ENCODE peak calls at places on chromosomes 12 and 14, in seven cellular contexts. F, Z, A, P, N, B and J are unnamed samples. For H3K4me1, the result is how much of the 10 kb centered on the place peaks cover.

GRCh38 chr12:25089738-25090137 is 105.2 kb downstream of the DNAI7 start:
- DNase-seq in B (no peak), Z (no peak), N (no peak), P (no peak), F (peak), A (no peak), J (no peak)

GRCh38 chr12:110104188-110104969 is 19.8 kb upstream of the IFT81 start:
- DNase-seq in F (no peak), A (no peak), N (peak), B (no peak), P (no peak), Z (no peak), J (no peak)

GRCh38 chr12:45646851-45647581 is 82.5 kb upstream of the ARID2 start:
- DNase-seq in P (no peak), F (no peak), A (no peak), N (no peak), Z (no peak), B (no peak), J (no peak)

GRCh38 chr14:88879016-88879415 is 54.6 kb downstream of the TTC8 start:
- DNase-seq in N (peak), Z (no peak), F (no peak), B (no peak), A (no peak), P (no peak), J (no peak)

GRCh38 chr14:67335781-67336180 is 23.8 kb downstream of the ATP6V1D start:
- DNase-seq in A (no peak), F (no peak), Z (no peak), B (no peak), N (peak), P (no peak), J (no peak)

GRCh38 chr12:98653866-98654493 is 8.9 kb downstream of the APAF1 start:
- DNase-seq in A (no peak), F (no peak), Z (peak), P (no peak), N (peak), B (no peak), J (no peak)

GRCh38 chr14:71726639-71727085 is 205.6 kb upstream of the RGS6 start:
- DNase-seq in F (no peak), N (no peak), A (no peak), B (no peak), Z (no peak), P (no peak), J (no peak)

GRCh38 chr12:51183816-51184215 is 10.9 kb upstream of the TFCP2 start:
- DNase-seq in A (no peak), N (peak), F (peak), P (no peak), B (peak), Z (no peak), J (no peak)

GRCh38 chr12:32612658-32613614 is 66.2 kb upstream of the DNM1L start:
- DNase-seq in Z (no peak), B (no peak), P (no peak), F (no peak), A (no peak), N (peak), J (no peak)

GRCh38 chr14:74142523-74142922 is 57.8 kb downstream of the LIN52 start:
- DNase-seq in Z (no peak), N (no peak), A (no peak), B (no peak), P (no peak), F (no peak), J (no peak)

GRCh38 chr14:96965885-96966595 is 168.9 kb downstream of the VRK1 start:
- DNase-seq in F (no peak), A (no peak), P (no peak), N (no peak), B (no peak), Z (no peak), J (no peak)

GRCh38 chr12:12975322-12976077 is 23.5 kb upstream of the GPRC5D start:
- DNase-seq in N (peak), P (no peak), B (no peak), A (no peak), F (peak), Z (no peak), J (no peak)

GRCh38 chr14:26775765-26776577 is 178.1 kb upstream of the NOVA1 start:
- DNase-seq in N (peak), Z (no peak), A (no peak), B (no peak), P (no peak), F (no peak), J (no peak)

GRCh38 chr14:56807586-56808168 is 2.6 kb downstream of the OTX2 start:
- DNase-seq in B (no peak), N (no peak), P (no peak), A (no peak), Z (no peak), F (no peak), J (no peak)

GRCh38 chr14:22872833-22873520 is 1.4 kb downstream of the LRP10 start:
- DNase-seq in Z (no peak), P (no peak), A (no peak), B (no peak), N (no peak), F (no peak), J (no peak)

GRCh38 chr12:52389313-52390207 is 4.1 kb upstream of the KRT84 start:
- DNase-seq in Z (no peak), F (no peak), N (peak), A (no peak), B (no peak), P (no peak), J (no peak)

GRCh38 chr14:89284368-89285058 is 132.5 kb downstream of the FOXN3 start:
- DNase-seq in A (peak), B (no peak), Z (no peak), P (no peak), N (no peak), F (peak), J (no peak)

GRCh38 chr14:24481622-24482324 is 26.3 kb downstream of the CMA1 start:
- DNase-seq in F (peak), A (no peak), Z (peak), B (no peak), N (peak), P (peak), J (no peak)

GRCh38 chr12:38102197-38102596 is 214.4 kb upstream of the ALG10B start:
- DNase-seq in P (no peak), B (no peak), A (no peak), N (no peak), F (no peak), Z (no peak), J (no peak)

GRCh38 chr14:101354726-101355125 is 206.6 kb upstream of the DIO3 start:
- DNase-seq in Z (no peak), F (peak), A (no peak), N (no peak), P (no peak), B (no peak), J (no peak)

GRCh38 chr12:113674996-113675395 is 203.3 kb upstream of the LHX5 start:
- DNase-seq in P (no peak), F (no peak), A (no peak), N (no peak), Z (no peak), B (no peak), J (no peak)

GRCh38 chr12:112061127-112061526 is 47.5 kb downstream of the NAA25 start:
- DNase-seq in B (no peak), F (no peak), Z (no peak), P (no peak), N (no peak), A (no peak), J (no peak)

GRCh38 chr12:120710805-120711296 is 593 bp downstream of the UNC119B start:
- DNase-seq in Z (peak), A (no peak), B (peak), N (no peak), F (no peak), P (peak), J (no peak)

GRCh38 chr14:91387135-91387849 is 30.3 kb downstream of the CCDC88C start:
- DNase-seq in F (no peak), B (peak), A (no peak), Z (no peak), N (peak), P (peak), J (no peak)

GRCh38 chr14:80844872-80845271 is 96.7 kb downstream of the CEP128 start:
- DNase-seq in Z (no peak), F (no peak), N (no peak), A (no peak), P (no peak), B (no peak), J (no peak)

GRCh38 chr12:2299207-2299606 is 246.4 kb downstream of the CACNA1C start:
- DNase-seq in N (no peak), Z (no peak), B (no peak), P (no peak), F (no peak), A (no peak), J (no peak)

GRCh38 chr12:53065975-53066593 is 13.1 kb downstream of the SPRYD3 start:
- DNase-seq in Z (peak), F (peak), N (peak), B (peak), P (peak), A (no peak), J (peak)

GRCh38 chr12:120265483-120266179 is at the start of gene PXN:
- DNase-seq in B (peak), Z (peak), A (peak), N (peak), F (peak), P (peak), J (peak)

GRCh38 chr12:83378186-83378727 is 691.6 kb downstream of the TMTC2 start:
- DNase-seq in N (no peak), B (no peak), A (no peak), F (no peak), P (no peak), Z (no peak), J (no peak)

GRCh38 chr12:96516472-96517417 is 27.4 kb downstream of the CFAP54 start:
- DNase-seq in A (no peak), B (peak), F (peak), N (peak), P (peak), Z (peak), J (peak)

GRCh38 chr12:115571027-115571426 is 706.5 kb downstream of the MED13L start:
- DNase-seq in P (no peak), N (no peak), F (no peak), A (no peak), Z (no peak), B (no peak), J (no peak)

GRCh38 chr14:90632451-90632850 is 183.8 kb downstream of the TTC7B start:
- DNase-seq in B (no peak), P (no peak), Z (no peak), N (no peak), F (no peak), A (no peak), J (no peak)

GRCh38 chr14:23409475-23409874 is 1.4 kb upstream of the MYH6 start:
- DNase-seq in Z (no peak), N (no peak), P (no peak), B (peak), F (no peak), A (no peak), J (no peak)

GRCh38 chr12:31605531-31605930 is 14.6 kb upstream of the DENND5B start:
- DNase-seq in Z (no peak), N (no peak), P (no peak), A (no peak), B (no peak), F (no peak), J (no peak)
- H3K4me1 ChIP-seq in Z (under half), N (under half), P (under half), A (under half), B (under half), F (under half), J (under half)

GRCh38 chr14:50086316-50086700 is 30.1 kb downstream of the VCPKMT start:
- DNase-seq in F (no peak), P (no peak), Z (no peak), A (no peak), B (no peak), N (no peak), J (no peak)
- H3K4me1 ChIP-seq in F (under half), P (half or more), Z (half or more), A (under half), B (under half), N (under half), J (half or more)

GRCh38 chr14:87785868-87786267 is 207.1 kb downstream of the GALC start:
- DNase-seq in A (no peak), P (no peak), B (no peak), F (no peak), N (no peak), Z (no peak), J (no peak)
- H3K4me1 ChIP-seq in A (under half), P (under half), B (under half), F (under half), N (under half), Z (under half), J (under half)

DNA sequence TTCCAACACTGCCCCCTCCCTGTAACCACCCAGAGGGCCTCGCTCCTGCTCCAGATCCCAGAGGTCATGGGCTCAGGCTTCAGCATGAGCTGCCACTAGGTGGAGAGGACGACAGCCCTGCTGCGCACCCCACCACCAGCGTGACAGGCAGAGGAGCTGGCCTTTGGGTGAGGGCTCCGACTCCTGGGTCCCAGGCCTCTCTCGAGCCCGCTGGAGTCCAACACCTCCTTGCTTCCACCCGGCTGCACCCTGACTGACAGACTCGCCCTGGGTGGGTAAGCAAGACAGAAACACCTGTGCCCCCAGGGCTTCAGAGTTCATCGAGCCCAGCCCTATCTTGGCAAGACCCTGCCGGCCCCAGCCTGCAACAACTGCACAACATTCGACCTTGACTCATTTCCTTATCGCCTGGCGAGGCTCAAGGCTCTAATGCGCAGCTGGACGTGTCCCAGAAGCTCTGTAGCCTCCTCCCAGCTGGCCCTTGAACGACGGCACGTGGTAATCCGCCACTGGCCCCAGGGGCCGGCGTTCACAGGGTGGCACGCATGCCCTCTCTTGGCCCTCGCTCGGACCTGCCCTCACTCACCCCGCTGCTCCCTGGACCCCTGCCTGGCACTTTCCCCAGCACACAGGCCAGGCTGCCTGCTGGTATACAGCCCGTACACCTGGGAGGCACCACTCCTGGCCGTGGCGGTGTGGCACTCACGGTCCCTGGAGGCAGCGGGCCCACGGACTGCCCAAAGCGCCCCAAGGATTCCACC is 28.0 kb downstream of the VPS37B start:
- DNase-seq in B (peak), F (peak), A (no peak), N (no peak), P (peak), Z (no peak), J (no peak)
- H3K4me1 ChIP-seq in B (half or more), F (half or more), A (under half), N (under half), P (under half), Z (under half), J (under half)

GRCh38 chr14:60254176-60254575 is 5.2 kb downstream of the PPM1A start:
- DNase-seq in P (no peak), F (no peak), A (no peak), B (no peak), N (no peak), Z (no peak), J (no peak)
- H3K4me1 ChIP-seq in P (under half), F (under half), A (half or more), B (half or more), N (under half), Z (half or more), J (under half)

DNA sequence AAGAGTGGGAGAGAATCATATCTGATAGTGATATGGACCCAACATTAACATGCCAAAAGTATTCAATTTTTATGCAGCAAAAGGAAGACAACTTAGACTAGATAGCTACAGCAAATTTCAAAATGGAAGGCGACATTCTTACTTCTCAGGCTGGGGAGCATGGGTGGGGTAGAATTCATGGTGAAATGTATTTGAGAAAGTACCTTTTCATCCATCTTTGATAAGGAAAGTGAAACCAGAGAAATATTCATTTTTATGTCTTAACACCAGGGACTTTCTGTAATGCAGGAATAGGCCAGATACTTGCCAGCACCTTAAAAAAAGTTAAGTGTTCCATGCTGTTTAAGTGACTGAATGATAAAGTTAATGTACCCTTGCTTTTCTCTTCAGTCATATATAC is 13.4 kb downstream of the BTG1 start:
- DNase-seq in A (no peak), P (no peak), F (no peak), B (no peak), N (no peak), Z (peak), J (no peak)
- H3K4me1 ChIP-seq in A (half or more), P (half or more), F (under half), B (under half), N (half or more), Z (half or more), J (under half)

DNA sequence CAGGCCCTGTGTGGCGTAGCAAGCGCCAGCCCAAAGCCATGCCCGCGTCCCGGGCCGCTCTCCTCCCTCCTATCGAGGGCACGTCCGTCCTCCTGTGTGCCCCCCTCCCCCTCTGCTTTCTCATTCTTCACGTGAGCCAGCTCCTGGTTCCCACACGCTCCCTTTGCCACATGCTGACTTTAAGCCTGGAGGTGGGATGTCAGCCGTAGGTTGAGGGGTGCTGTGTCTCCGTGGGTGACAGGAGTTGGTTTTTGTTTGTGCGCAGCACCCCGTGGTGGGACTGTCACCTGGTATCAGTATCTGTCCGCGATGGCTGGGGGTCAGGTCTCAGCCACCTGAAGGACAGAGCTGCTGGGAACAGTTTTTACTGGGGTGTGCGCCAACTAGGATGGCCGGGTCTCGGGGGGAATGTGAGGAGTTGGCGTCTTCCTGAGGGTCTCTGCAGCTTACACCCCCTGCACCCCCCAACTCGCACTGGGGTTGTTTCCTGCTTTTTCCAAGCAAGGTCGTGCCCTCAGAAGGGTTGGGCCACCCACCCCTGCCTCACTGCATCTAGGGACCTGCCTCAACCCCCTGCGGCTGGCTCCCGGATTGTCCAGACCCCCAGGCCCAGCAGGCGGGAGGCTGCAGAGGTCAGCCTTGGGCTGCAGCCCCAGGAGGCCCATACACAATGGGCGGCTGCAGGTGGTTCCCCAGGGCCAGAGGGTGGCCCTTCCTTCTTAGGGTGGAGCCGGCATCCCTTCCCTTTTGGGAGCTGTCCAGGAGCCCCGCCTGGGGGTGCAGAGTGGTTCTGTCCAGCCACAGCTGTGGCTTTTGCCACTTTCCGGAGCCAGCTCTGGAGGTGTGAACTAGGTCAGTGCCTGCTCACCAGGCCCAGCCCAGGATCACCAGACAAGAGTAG is 7.3 kb downstream of the ULK1 start:
- DNase-seq in P (no peak), N (no peak), B (peak), Z (no peak), F (peak), A (no peak), J (no peak)
- H3K4me1 ChIP-seq in P (under half), N (under half), B (half or more), Z (under half), F (half or more), A (under half), J (under half)